ENCODE peak calls at places on chromosomes 7 and 10, in ten cellular contexts. H is PC-3, U is GM23248, A is astrocyte, J is IMR-90, K is GM12878, P is HepG2, I is Karpas-422, C is neural progenitor cell, W is MM.1S. E is an unnamed sample. For H4K20me1, the result is how much of the 10 kb centered on the place peaks cover.

GRCh38 chr7:115230882-115231508 is 309.1 kb downstream of the MDFIC start:
- DNase-seq in H (peak), U (peak), A (peak), J (peak), K (no peak), P (peak), I (no peak), C (no peak), W (no peak), E (peak)

GRCh38 chr7:110522751-110523200 is 568.2 kb upstream of the LRRN3 start:
- DNase-seq in H (peak), U (peak), A (peak), J (no peak), K (no peak), P (peak), I (no peak), C (no peak), W (no peak), E (peak)

GRCh38 chr7:121178869-121179497 is 149.8 kb upstream of the WNT16 start:
- DNase-seq in H (no peak), U (no peak), A (no peak), J (no peak), K (no peak), P (no peak), I (no peak), C (no peak), W (peak), E (no peak)

GRCh38 chr7:108017776-108018151 is 14.8 kb upstream of the LAMB1 start:
- DNase-seq in H (no peak), U (no peak), A (no peak), J (no peak), K (no peak), P (no peak), I (no peak), C (no peak), W (no peak), E (no peak)

GRCh38 chr7:154960063-154960790 is 42.7 kb downstream of the PAXIP1 start:
- DNase-seq in H (no peak), U (no peak), A (no peak), J (no peak), K (no peak), P (peak), I (no peak), C (no peak), W (no peak), E (peak)

GRCh38 chr10:129105266-129105665 is 361.8 kb upstream of the MGMT start:
- DNase-seq in H (no peak), U (peak), A (no peak), J (peak), K (no peak), P (no peak), I (no peak), C (no peak), W (no peak), E (no peak)

GRCh38 chr10:121497513-121497912 is 100.7 kb downstream of the FGFR2 start:
- DNase-seq in H (no peak), U (no peak), A (no peak), J (no peak), K (no peak), P (no peak), I (no peak), C (no peak), W (no peak), E (peak)

GRCh38 chr10:117718970-117719369 is 176.4 kb downstream of the EMX2 start:
- DNase-seq in H (no peak), U (no peak), A (no peak), J (no peak), K (no peak), P (no peak), I (no peak), C (no peak), W (no peak), E (no peak)

GRCh38 chr7:42095791-42096190 is 141.2 kb downstream of the GLI3 start:
- DNase-seq in H (no peak), U (no peak), A (no peak), J (no peak), K (no peak), P (no peak), I (no peak), C (no peak), W (no peak), E (no peak)

GRCh38 chr10:97427571-97428179 is 1.7 kb downstream of the PGAM1 start:
- DNase-seq in H (no peak), U (peak), A (no peak), J (peak), K (no peak), P (peak), I (peak), C (peak), W (no peak), E (peak)

GRCh38 chr7:45656431-45656830 is 82.3 kb downstream of the ADCY1 start:
- DNase-seq in H (no peak), U (no peak), A (no peak), J (no peak), K (no peak), P (no peak), I (no peak), C (no peak), W (no peak), E (no peak)

GRCh38 chr7:92809397-92810241 is 26.8 kb downstream of the CDK6 start:
- DNase-seq in H (peak), U (peak), A (peak), J (peak), K (peak), P (peak), I (peak), C (peak), W (peak), E (peak)

GRCh38 chr7:140062118-140062527 is 628 bp downstream of the PARP12 start:
- DNase-seq in H (peak), U (peak), A (no peak), J (no peak), K (no peak), P (no peak), I (peak), C (no peak), W (no peak), E (peak)

GRCh38 chr7:157676456-157677255 is 339.9 kb downstream of the DNAJB6 start:
- DNase-seq in H (peak), U (no peak), A (no peak), J (no peak), K (no peak), P (no peak), I (no peak), C (no peak), W (no peak), E (no peak)

GRCh38 chr7:28144266-28144665 is 36.3 kb downstream of the JAZF1 start:
- DNase-seq in H (no peak), U (no peak), A (no peak), J (no peak), K (no peak), P (no peak), I (no peak), C (peak), W (no peak), E (no peak)
- H3K4me3 ChIP-seq in H (no peak), U (no peak), A (no peak), J (no peak), K (no peak), P (no peak), I (no peak), C (no peak), W (no peak), E (no peak)

GRCh38 chr7:91164531-91164930 is 99.7 kb upstream of the FZD1 start:
- DNase-seq in H (no peak), U (peak), A (no peak), J (no peak), K (no peak), P (no peak), I (no peak), C (no peak), W (no peak), E (no peak)

GRCh38 chr7:91164948-91165845 is 99.0 kb upstream of the FZD1 start:
- DNase-seq in H (peak), U (peak), A (peak), J (peak), K (peak), P (no peak), I (peak), C (no peak), W (no peak), E (peak)

GRCh38 chr7:91165846-91166230 is 98.4 kb upstream of the FZD1 start:
- DNase-seq in H (no peak), U (peak), A (peak), J (peak), K (no peak), P (no peak), I (no peak), C (no peak), W (no peak), E (no peak)

GRCh38 chr7:91169819-91170218 is 94.4 kb upstream of the FZD1 start:
- DNase-seq in H (no peak), U (no peak), A (no peak), J (no peak), K (no peak), P (no peak), I (no peak), C (no peak), W (no peak), E (no peak)

GRCh38 chr7:91168766-91169518 is 95.3 kb upstream of the FZD1 start:
- DNase-seq in H (no peak), U (no peak), A (peak), J (peak), K (no peak), P (no peak), I (no peak), C (peak), W (no peak), E (no peak)
- H3K4me2 ChIP-seq in H (no peak), U (no peak), A (peak), J (peak), K (no peak), P (no peak), I (no peak), C (no peak), W (no peak), E (no peak)

GRCh38 chr7:69652947-69653701 is 54.8 kb downstream of the AUTS2 start:
- DNase-seq in H (no peak), U (no peak), A (no peak), J (no peak), K (no peak), P (no peak), I (no peak), C (no peak), W (no peak), E (no peak)
- H4K20me1 ChIP-seq in H (under half), U (under half), A (half or more), J (under half), K (under half), P (under half), I (under half), C (half or more), W (under half), E (under half)

GRCh38 chr10:110531687-110532086 is 34.0 kb downstream of the DUSP5 start:
- DNase-seq in H (no peak), U (no peak), A (no peak), J (no peak), K (no peak), P (no peak), I (no peak), C (no peak), W (no peak), E (no peak)

GRCh38 chr10:110530131-110530831 is 32.6 kb downstream of the DUSP5 start:
- DNase-seq in H (peak), U (peak), A (peak), J (no peak), K (no peak), P (peak), I (no peak), C (peak), W (no peak), E (peak)

GRCh38 chr10:110527731-110528171 is 30.0 kb downstream of the DUSP5 start:
- DNase-seq in H (no peak), U (peak), A (peak), J (no peak), K (no peak), P (peak), I (no peak), C (no peak), W (no peak), E (no peak)

GRCh38 chr10:110528224-110528997 is 30.7 kb downstream of the DUSP5 start:
- DNase-seq in H (no peak), U (peak), A (peak), J (no peak), K (no peak), P (no peak), I (no peak), C (no peak), W (peak), E (no peak)

DNA sequence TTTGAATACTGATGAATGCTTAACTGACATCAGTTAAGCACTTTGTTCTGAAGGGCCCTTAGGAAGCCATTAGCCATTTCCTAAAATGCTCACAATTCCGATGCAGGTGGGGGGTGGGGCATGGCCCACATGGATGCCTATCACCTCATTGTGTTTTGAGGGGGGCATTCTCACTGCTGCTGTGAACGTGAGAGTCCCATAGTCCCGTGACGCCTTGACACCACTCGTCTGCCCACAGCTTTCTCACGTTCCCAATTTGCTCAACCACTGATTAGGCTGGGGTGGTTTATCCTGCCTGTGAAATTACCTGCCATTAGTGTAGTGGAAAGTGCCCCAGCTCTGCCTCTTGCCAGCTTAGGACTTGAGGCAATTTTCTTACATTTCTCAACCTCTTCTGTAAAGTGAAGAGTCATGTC is 31.9 kb downstream of the DUSP5 start:
- DNase-seq in H (no peak), U (peak), A (no peak), J (no peak), K (peak), P (no peak), I (no peak), C (no peak), W (no peak), E (no peak)
- H3K4me3 ChIP-seq in H (no peak), U (no peak), A (no peak), J (no peak), K (peak), P (no peak), I (no peak), C (peak), W (no peak), E (no peak)

GRCh38 chr10:26374426-26374825 is 63.7 kb upstream of the APBB1IP start:
- DNase-seq in H (no peak), U (no peak), A (no peak), J (no peak), K (no peak), P (no peak), I (no peak), C (no peak), W (no peak), E (no peak)

GRCh38 chr10:26381986-26382385 is 56.2 kb upstream of the APBB1IP start:
- DNase-seq in H (no peak), U (no peak), A (no peak), J (no peak), K (no peak), P (no peak), I (no peak), C (no peak), W (no peak), E (no peak)

GRCh38 chr10:26384600-26384999 is 53.5 kb upstream of the APBB1IP start:
- DNase-seq in H (no peak), U (no peak), A (no peak), J (no peak), K (no peak), P (no peak), I (no peak), C (no peak), W (no peak), E (no peak)

GRCh38 chr10:26380815-26381214 is 57.3 kb upstream of the APBB1IP start:
- DNase-seq in H (peak), U (peak), A (no peak), J (no peak), K (no peak), P (no peak), I (no peak), C (no peak), W (no peak), E (no peak)

DNA sequence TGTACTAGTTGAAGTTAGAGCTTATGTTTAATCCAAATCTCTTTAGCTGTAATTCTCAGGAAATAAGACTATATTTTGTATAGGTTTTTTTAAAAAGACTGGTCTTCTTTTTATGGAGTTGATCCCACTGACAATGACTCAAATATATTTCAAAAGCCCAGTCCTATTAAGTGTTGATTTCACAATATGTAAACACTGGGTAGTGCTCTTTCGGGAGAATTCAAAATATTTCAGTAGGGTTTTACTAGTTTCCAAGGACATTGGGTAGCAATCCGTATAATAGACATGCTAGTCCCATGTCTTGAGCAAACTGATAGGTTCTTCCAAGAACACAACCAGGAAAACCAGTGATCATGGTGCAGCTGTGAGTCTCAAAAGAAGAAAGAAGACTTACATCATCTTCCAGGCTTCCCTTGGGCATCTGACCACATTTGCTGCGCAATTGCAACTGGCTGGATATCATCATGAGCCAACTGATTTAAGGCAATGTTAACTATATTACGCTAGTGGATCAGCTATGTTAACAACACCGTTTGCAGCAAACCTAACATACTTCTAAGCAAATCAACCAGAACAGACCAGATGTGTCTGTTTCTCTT is 59.3 kb upstream of the APBB1IP start:
- DNase-seq in H (no peak), U (peak), A (no peak), J (no peak), K (no peak), P (no peak), I (no peak), C (no peak), W (no peak), E (no peak)
- H3K4me2 ChIP-seq in H (no peak), U (no peak), A (no peak), J (no peak), K (no peak), P (no peak), I (no peak), C (no peak), W (no peak), E (no peak)